ENCODE peak calls at places on chromosomes 5 and 9, in nine cellular contexts. U, X, Z, C, G, S, P, A and L are unnamed samples. For H3K36me3 and H3K9me3, the result is how much of the 10 kb centered on the place peaks cover.

GRCh38 chr5:91302335-91302734 is 80.8 kb downstream of the ARRDC3 start:
- DNase-seq in U (peak), X (no peak), Z (no peak), C (no peak), G (no peak), S (no peak), P (no peak), A (no peak), L (no peak)

GRCh38 chr5:115274584-115274983 is 11.9 kb upstream of the PGGT1B start:
- DNase-seq in U (no peak), X (no peak), Z (no peak), C (no peak), G (no peak), S (no peak), P (no peak), A (no peak), L (no peak)

GRCh38 chr5:53331463-53331862 is 149.0 kb upstream of the FST start:
- DNase-seq in U (peak), X (peak), Z (no peak), C (no peak), G (no peak), S (no peak), P (no peak), A (peak), L (no peak)

GRCh38 chr5:57422993-57423392 is 59.6 kb downstream of the ACTBL2 start:
- DNase-seq in U (no peak), X (no peak), Z (no peak), C (no peak), G (no peak), S (no peak), P (no peak), A (no peak), L (no peak)

GRCh38 chr9:18394847-18395355 is 79.1 kb upstream of the ADAMTSL1 start:
- DNase-seq in U (no peak), X (no peak), Z (no peak), C (no peak), G (no peak), S (no peak), P (no peak), A (no peak), L (no peak)

GRCh38 chr5:67414712-67415111 is 218.1 kb upstream of the CD180 start:
- DNase-seq in U (peak), X (peak), Z (no peak), C (no peak), G (no peak), S (no peak), P (no peak), A (peak), L (no peak)

GRCh38 chr5:147515269-147515668 is 5.4 kb upstream of the DPYSL3 start:
- DNase-seq in U (no peak), X (no peak), Z (no peak), C (no peak), G (no peak), S (no peak), P (no peak), A (no peak), L (no peak)

GRCh38 chr9:132583584-132584304 is 1.3 kb downstream of the BARHL1 start:
- DNase-seq in U (no peak), X (no peak), Z (no peak), C (no peak), G (no peak), S (no peak), P (no peak), A (no peak), L (no peak)

GRCh38 chr9:93620881-93621820 is 44.8 kb downstream of the PHF2 start:
- DNase-seq in U (no peak), X (no peak), Z (no peak), C (peak), G (no peak), S (peak), P (no peak), A (no peak), L (no peak)

GRCh38 chr5:43602456-43602817 is 543 bp upstream of the NNT start:
- DNase-seq in U (peak), X (peak), Z (peak), C (peak), G (peak), S (peak), P (peak), A (peak), L (no peak)

GRCh38 chr9:72150172-72150571 is 932 bp downstream of the GDA start:
- DNase-seq in U (no peak), X (no peak), Z (no peak), C (no peak), G (no peak), S (no peak), P (no peak), A (no peak), L (no peak)

GRCh38 chr5:42982107-42982622 is 58.0 kb downstream of the ANXA2R start:
- DNase-seq in U (no peak), X (peak), Z (no peak), C (no peak), G (no peak), S (no peak), P (no peak), A (no peak), L (no peak)

GRCh38 chr9:80678906-80679305 is 1010.4 kb downstream of the TLE1 start:
- DNase-seq in U (no peak), X (no peak), Z (no peak), C (no peak), G (no peak), S (no peak), P (no peak), A (no peak), L (no peak)

GRCh38 chr5:156094001-156094400 is 233.0 kb upstream of the SGCD start:
- DNase-seq in U (no peak), X (peak), Z (no peak), C (no peak), G (no peak), S (no peak), P (no peak), A (peak), L (no peak)

GRCh38 chr9:34124103-34124502 is 2.4 kb downstream of the DCAF12 start:
- DNase-seq in U (peak), X (no peak), Z (no peak), C (no peak), G (peak), S (no peak), P (no peak), A (no peak), L (no peak)

GRCh38 chr9:114216081-114216480 is 60.7 kb downstream of the COL27A1 start:
- DNase-seq in U (peak), X (peak), Z (no peak), C (peak), G (no peak), S (no peak), P (no peak), A (peak), L (no peak)

GRCh38 chr5:115459844-115460243 is 84.7 kb downstream of the FEM1C start:
- DNase-seq in U (no peak), X (peak), Z (no peak), C (no peak), G (no peak), S (no peak), P (no peak), A (peak), L (no peak)

GRCh38 chr9:112747094-112747493 is 3.5 kb upstream of the SNX30 start:
- DNase-seq in U (no peak), X (no peak), Z (no peak), C (no peak), G (no peak), S (no peak), P (no peak), A (no peak), L (no peak)

GRCh38 chr9:95494022-95494415 is 22.8 kb downstream of the PTCH1 start:
- DNase-seq in U (no peak), X (no peak), Z (no peak), C (no peak), G (peak), S (no peak), P (peak), A (no peak), L (no peak)

GRCh38 chr9:132732326-132732725 is 62.1 kb downstream of the GTF3C4 start:
- DNase-seq in U (no peak), X (peak), Z (no peak), C (no peak), G (no peak), S (no peak), P (no peak), A (no peak), L (no peak)

DNA sequence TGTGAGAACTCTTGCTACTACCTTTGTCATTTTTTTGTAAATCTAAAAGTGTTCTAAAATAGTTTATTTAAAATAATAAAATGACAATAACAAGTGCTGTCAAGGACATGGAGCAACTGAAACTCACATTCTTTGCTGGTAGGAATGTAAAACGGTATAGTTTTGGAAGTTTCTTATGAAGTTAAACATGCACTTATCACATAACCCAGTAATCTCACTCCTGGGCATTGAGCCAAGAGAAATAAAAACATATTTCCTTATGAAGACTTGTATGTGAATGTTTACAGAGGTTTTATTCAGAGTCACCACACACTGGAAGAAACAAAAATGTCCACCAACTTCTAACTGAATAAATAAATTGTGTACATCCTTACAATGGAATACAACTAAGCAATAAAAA is 46.0 kb upstream of the COL15A1 start:
- DNase-seq in U (peak), X (peak), Z (no peak), C (no peak), G (no peak), S (no peak), P (no peak), A (peak), L (no peak)
- H3K36me3 ChIP-seq in U (under half), X (under half), Z (under half), C (under half), G (under half), S (under half), P (under half), A (under half), L (under half)

GRCh38 chr5:73380710-73381586 is 67.6 kb downstream of the FOXD1 start:
- DNase-seq in U (no peak), X (no peak), Z (no peak), C (no peak), G (no peak), S (no peak), P (no peak), A (no peak), L (no peak)
- H3K9me3 ChIP-seq in U (under half), X (under half), Z (under half), C (under half), G (under half), S (under half), P (under half), A (under half), L (under half)

GRCh38 chr5:142221091-142221860 is 103.5 kb downstream of the SPRY4 start:
- DNase-seq in U (peak), X (no peak), Z (no peak), C (no peak), G (no peak), S (peak), P (no peak), A (peak), L (no peak)
- TF ChIP-seq CTCF in U (peak), X (peak), Z (no peak), C (no peak), G (no peak), S (no peak), P (no peak), A (no peak), L (no peak)

DNA sequence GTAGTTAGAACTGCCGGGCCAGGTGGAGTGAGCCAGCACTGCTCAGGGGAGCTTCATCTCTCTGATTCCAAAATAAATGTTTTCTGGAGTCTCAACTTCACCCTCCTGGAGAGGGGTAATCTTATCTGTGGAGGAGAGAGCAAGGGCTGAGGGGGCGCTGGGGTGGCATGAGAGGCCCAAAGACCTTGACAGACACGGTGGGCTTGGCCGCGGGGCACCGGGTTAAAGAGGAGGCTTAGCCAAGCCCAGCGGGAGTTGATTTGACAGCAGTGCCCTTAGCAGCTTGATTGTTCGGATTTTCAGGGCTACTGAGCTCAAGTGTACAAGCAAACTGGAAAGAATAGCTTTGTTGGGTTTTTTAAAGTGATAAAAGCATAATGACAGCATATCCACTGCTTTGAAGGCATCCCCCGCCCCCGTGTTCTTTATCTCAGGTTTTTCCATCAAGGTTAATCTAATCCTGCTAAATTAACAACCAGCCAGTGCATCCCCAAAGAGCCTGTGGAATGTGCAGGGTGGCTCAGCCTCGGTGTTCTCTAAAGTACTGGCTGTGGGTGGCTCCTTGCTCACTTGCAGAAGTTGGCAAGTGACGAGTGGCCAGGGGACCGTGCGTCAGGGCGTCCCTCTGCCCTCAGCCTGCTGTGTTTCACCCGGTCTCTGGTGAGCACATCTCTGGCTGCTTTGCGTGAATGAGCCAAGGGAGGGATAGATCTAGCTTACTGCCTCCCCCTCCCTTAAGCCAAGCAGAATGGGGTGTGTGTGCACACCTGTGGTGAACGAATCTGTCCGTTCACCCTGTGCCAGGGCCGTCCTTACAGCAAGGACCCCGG is 5.5 kb downstream of the QRFP start:
- DNase-seq in U (no peak), X (no peak), Z (no peak), C (no peak), G (no peak), S (no peak), P (no peak), A (no peak), L (no peak)
- H3K36me3 ChIP-seq in U (under half), X (under half), Z (half or more), C (under half), G (under half), S (under half), P (under half), A (half or more), L (under half)

DNA sequence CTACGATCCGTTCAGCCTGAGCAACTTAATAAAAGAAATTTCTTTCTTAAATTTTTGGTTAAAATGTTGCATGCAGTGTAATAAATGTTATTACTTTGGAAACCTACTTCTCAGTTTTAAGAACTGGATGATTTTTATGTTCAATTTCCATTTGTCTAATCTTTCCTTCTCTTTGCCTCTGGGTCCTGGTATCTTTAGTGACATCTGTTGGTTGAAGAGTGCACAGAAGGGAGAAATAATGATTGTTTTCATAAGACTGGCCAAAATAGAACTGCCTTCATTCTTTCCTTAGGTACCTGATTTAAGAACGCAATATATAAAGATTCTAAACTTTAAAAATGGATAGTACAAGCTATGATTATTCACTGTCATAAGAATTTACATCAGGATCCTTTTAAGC is 83.0 kb upstream of the TLX3 start:
- DNase-seq in U (no peak), X (no peak), Z (no peak), C (no peak), G (no peak), S (no peak), P (no peak), A (peak), L (no peak)
- H3K9me3 ChIP-seq in U (under half), X (under half), Z (under half), C (under half), G (under half), S (under half), P (under half), A (under half), L (under half)

GRCh38 chr9:127705577-127706215 is 1.1 kb upstream of the CFAP157 start:
- DNase-seq in U (no peak), X (no peak), Z (no peak), C (no peak), G (no peak), S (no peak), P (no peak), A (no peak), L (no peak)
- TF ChIP-seq CTCF in U (no peak), X (no peak), Z (no peak), C (no peak), G (no peak), S (no peak), P (no peak), A (no peak), L (no peak)

DNA sequence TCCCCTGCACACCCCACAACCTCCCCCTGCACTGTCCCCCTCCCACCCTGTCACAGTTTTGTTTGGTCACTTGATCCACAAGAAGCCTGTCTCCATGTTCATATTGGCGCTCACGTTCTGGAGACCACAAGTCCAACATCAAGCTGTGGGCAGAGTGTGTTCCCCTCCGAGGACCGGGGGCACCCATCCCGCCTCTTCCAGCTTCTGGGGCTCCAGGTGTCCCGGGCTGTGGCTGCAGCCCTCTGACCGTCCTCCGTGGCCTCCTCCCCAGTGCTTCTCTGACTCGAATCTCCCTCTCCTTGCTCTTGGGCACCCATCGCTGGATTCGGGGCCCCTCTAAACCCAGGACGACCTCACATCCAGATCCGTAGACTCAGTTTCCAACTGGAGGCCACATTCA is 49.2 kb downstream of the PLEKHG4B start:
- DNase-seq in U (no peak), X (no peak), Z (no peak), C (no peak), G (no peak), S (no peak), P (no peak), A (no peak), L (no peak)
- H3K36me3 ChIP-seq in U (under half), X (under half), Z (under half), C (under half), G (under half), S (under half), P (under half), A (under half), L (under half)

GRCh38 chr5:150945501-150945900 is 40.7 kb upstream of the ZNF300 start:
- DNase-seq in U (peak), X (peak), Z (no peak), C (no peak), G (no peak), S (no peak), P (no peak), A (peak), L (no peak)
- H3K9me3 ChIP-seq in U (under half), X (under half), Z (under half), C (under half), G (under half), S (under half), P (under half), A (under half), L (half or more)

DNA sequence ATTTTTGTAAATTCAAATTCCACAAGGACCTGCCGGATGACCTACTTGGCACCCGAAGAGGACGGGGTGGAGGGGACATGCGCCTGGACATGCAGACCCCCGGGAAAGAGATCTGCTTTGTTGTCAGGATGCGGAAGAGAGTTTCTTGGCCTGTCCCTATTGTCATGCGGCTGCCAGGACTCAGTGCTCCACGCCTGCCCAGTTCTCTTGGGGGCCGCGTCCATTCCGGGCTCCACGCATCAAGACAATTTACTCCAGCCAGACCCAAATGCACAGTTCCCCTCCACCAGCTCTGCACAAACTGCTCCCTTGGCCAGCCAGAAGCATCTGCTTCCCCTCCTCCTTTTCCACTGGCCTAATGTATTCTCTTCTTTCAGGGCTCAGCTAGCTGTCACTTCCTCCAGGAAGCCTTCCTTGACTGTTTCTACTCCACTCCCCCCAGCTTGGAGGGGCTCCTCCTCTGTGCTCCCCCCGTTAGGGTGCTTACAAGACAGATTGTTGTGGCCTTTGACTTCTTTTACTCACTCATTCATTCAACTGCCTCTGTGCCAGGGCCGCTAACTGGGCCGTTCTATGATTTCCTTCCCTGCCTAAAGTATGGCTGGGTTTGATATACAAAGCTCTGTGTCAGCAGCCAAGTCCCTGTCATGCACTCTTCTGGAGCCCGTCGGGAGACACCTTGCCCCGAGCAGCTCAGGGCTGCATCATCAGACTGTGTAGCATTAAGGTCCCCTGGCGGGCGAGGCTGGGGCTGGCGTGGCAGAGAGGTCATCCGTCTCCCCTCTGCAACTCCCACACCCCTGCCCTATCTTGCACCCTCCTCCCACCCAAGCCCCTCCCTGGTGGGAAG is 6.6 kb downstream of the FIBCD1 start:
- DNase-seq in U (peak), X (no peak), Z (no peak), C (no peak), G (no peak), S (no peak), P (no peak), A (peak), L (no peak)
- TF ChIP-seq CTCF in U (peak), X (peak), Z (no peak), C (no peak), G (no peak), S (no peak), P (no peak), A (peak), L (no peak)

DNA sequence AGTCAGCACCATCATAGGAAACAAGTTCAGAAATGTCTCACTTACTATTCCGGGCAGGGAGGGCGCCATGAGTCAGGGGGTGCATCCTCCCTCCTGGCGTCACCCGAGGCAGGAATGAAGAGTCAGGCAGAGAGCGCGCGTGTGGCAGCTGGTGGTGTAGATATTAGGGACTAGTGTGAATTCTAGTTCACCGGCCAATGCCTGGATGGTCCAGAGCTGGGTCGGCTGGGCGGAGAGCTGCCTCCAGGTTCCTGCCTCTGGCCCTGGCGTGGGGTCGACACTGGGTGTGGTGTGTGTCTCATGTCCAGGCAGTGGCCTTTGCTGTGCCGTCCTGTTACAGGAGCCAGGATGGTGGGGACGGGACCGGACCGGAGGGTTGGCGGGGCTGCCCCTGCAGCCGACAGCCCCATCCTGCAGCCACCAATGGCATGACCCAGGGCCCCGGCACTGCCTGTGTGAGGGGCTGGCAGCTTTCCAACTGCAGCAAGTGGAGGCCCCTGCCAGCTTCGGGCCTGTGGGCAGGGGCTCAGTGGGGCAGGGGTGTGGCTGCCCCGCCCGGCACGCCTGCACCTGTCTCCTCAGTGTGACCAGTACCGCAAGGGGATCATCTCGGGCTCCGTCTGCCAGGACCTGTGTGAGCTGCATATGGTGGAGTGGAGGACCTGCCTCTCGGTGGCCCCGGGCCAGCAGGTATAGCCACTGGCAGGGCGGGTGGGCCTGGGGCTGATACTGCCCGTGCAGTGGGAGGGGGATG is 9.1 kb downstream of the DIPK1B start:
- DNase-seq in U (no peak), X (peak), Z (no peak), C (no peak), G (no peak), S (no peak), P (no peak), A (peak), L (no peak)
- H3K36me3 ChIP-seq in U (under half), X (under half), Z (half or more), C (under half), G (half or more), S (under half), P (under half), A (under half), L (under half)